ENCODE peak calls at places on chromosome 17, in ten cellular contexts. D is COR-L47, H is A549, S is AG10803, X is tibial artery, J is Panc1, T is iris pigment epithelial cell, Q is gastrocnemius medialis, I is T-helper 1 cell, C is cardiac muscle cell. Z is an unnamed sample.

GRCh38 chr17:51764387-51764971 is 394.0 kb downstream of the CA10 start:
- DNase-seq in T (peak; percentile 63), I (peak; percentile 15), D (peak; percentile 27), Q (no peak), C (peak; percentile 77), H (peak; percentile 78), J (peak; percentile 55), X (no peak), S (peak; percentile 69), Z (peak; percentile 74)

GRCh38 chr17:16328997-16329396 is 24.3 kb downstream of the CENPV start:
- DNase-seq in I (no peak), T (no peak), H (no peak), S (no peak), X (peak; percentile 21), Q (no peak), J (no peak), D (no peak), C (peak; percentile 3), Z (no peak)

GRCh38 chr17:57609125-57609877 is 135.8 kb downstream of the CCDC182 start:
- DNase-seq in D (no peak), C (no peak), T (no peak), J (no peak), Q (peak; percentile 6), S (no peak), I (no peak), X (peak; percentile 31), H (no peak), Z (no peak)

GRCh38 chr17:74439691-74440567 is 8.0 kb downstream of the GPRC5C start:
- DNase-seq in J (no peak), C (no peak), X (no peak), I (no peak), Q (no peak), H (no peak), D (no peak), S (no peak), T (no peak), Z (no peak)

GRCh38 chr17:38606646-38607611 is 1.2 kb upstream of the SRCIN1 start:
- DNase-seq in C (no peak), Q (no peak), H (no peak), T (no peak), S (no peak), J (no peak), D (no peak), I (no peak), X (no peak), Z (no peak)

GRCh38 chr17:44807817-44808155 is 22.3 kb downstream of the GJC1 start:
- DNase-seq in H (no peak), J (no peak), I (no peak), S (peak; percentile 88), X (no peak), T (no peak), D (no peak), Q (no peak), C (no peak), Z (peak; percentile 34)

GRCh38 chr17:35747540-35748017 is 5.5 kb downstream of the GAS2L2 start:
- DNase-seq in Q (peak; percentile 66), S (peak; percentile 73), H (peak; percentile 86), C (peak; percentile 87), J (peak; percentile 30), X (peak; percentile 81), D (peak; percentile 50), T (peak; percentile 71), I (peak; percentile 74), Z (peak; percentile 91)

GRCh38 chr17:9568957-9569588 is 6.5 kb downstream of the STX8 start:
- DNase-seq in H (no peak), T (no peak), I (no peak), Q (no peak), C (no peak), D (no peak), X (no peak), S (no peak), J (no peak), Z (no peak)

GRCh38 chr17:37047631-37048104 is 98.9 kb downstream of the AATF start:
- DNase-seq in J (peak; percentile 50), Q (peak; percentile 73), T (peak; percentile 87), D (peak; percentile 68), H (peak; percentile 87), C (peak; percentile 89), X (peak; percentile 81), I (peak; percentile 69), S (peak; percentile 80), Z (peak; percentile 94)

GRCh38 chr17:19880393-19880792 is 12.7 kb upstream of the ULK2 start:
- DNase-seq in T (no peak), D (no peak), J (no peak), S (no peak), C (no peak), Q (no peak), H (no peak), I (no peak), X (no peak), Z (no peak)

GRCh38 chr17:57587201-57587870 is 157.8 kb downstream of the CCDC182 start:
- DNase-seq in Q (peak; percentile 51), C (no peak), J (no peak), X (no peak), T (no peak), S (no peak), I (no peak), D (no peak), H (no peak), Z (no peak)